ENCODE peak calls at places on chromosomes 13 and 19, in seven cellular contexts. Y is GM12891, W is HL-60, D is GM23338, E is transverse colon, A is HCT116, J is sigmoid colon. B is an unnamed sample.

GRCh38 chr13:42401376-42401775 is 129.4 kb downstream of the AKAP11 start:
- DNase-seq in Y (no peak), W (no peak), D (no peak), E (no peak), A (no peak), J (no peak), B (no peak)

GRCh38 chr19:13154241-13154778 is 4.1 kb downstream of the IER2 start:
- DNase-seq in Y (no peak), W (peak), D (peak), E (peak), A (no peak), J (peak), B (peak)

GRCh38 chr19:35216833-35217707 is 11.5 kb downstream of the FAM187B start:
- DNase-seq in Y (no peak), W (peak), D (peak), E (peak), A (no peak), J (no peak), B (peak)

GRCh38 chr13:112102243-112102642 is 35.3 kb downstream of the SOX1 start:
- DNase-seq in Y (no peak), W (no peak), D (peak), E (no peak), A (peak), J (peak), B (no peak)

GRCh38 chr13:113187263-113187669 is 21.2 kb downstream of the PCID2 start:
- DNase-seq in Y (no peak), W (no peak), D (no peak), E (peak), A (peak), J (peak), B (no peak)

GRCh38 chr19:45154064-45154827 is 6.5 kb downstream of the NKPD1 start:
- DNase-seq in Y (no peak), W (no peak), D (no peak), E (no peak), A (peak), J (no peak), B (no peak)

GRCh38 chr19:3801412-3802096 is 15.4 kb upstream of the MATK start:
- DNase-seq in Y (no peak), W (no peak), D (peak), E (peak), A (no peak), J (no peak), B (peak)

GRCh38 chr13:73433893-73434292 is 375.1 kb downstream of the KLF5 start:
- DNase-seq in Y (no peak), W (no peak), D (no peak), E (no peak), A (no peak), J (no peak), B (no peak)

GRCh38 chr19:46634045-46634655 is 1.9 kb downstream of the GNG8 start:
- DNase-seq in Y (peak), W (peak), D (peak), E (peak), A (peak), J (peak), B (peak)

GRCh38 chr13:106455777-106456176 is 79.7 kb downstream of the EFNB2 start:
- DNase-seq in Y (no peak), W (no peak), D (no peak), E (no peak), A (no peak), J (no peak), B (no peak)

GRCh38 chr19:51138549-51138979 is 3.5 kb upstream of the SIGLEC7 start:
- DNase-seq in Y (no peak), W (peak), D (no peak), E (peak), A (no peak), J (peak), B (no peak)

GRCh38 chr13:76717092-76717491 is 169.1 kb downstream of the KCTD12 start:
- DNase-seq in Y (no peak), W (no peak), D (no peak), E (no peak), A (no peak), J (no peak), B (no peak)

GRCh38 chr13:94454334-94454733 is 25.1 kb downstream of the DCT start:
- DNase-seq in Y (no peak), W (no peak), D (no peak), E (no peak), A (no peak), J (no peak), B (no peak)

GRCh38 chr13:58960909-58961308 is 1202.8 kb downstream of the DIAPH3 start:
- DNase-seq in Y (no peak), W (no peak), D (peak), E (no peak), A (no peak), J (no peak), B (no peak)

GRCh38 chr13:28099396-28100148 is 804 bp downstream of the FLT3 start:
- DNase-seq in Y (no peak), W (no peak), D (peak), E (no peak), A (no peak), J (no peak), B (no peak)

GRCh38 chr13:112587767-112588489 is at the start of gene TUBGCP3:
- DNase-seq in Y (peak), W (peak), D (peak), E (peak), A (peak), J (peak), B (peak)

GRCh38 chr13:24557121-24557520 is 44.5 kb upstream of the PARP4 start:
- DNase-seq in Y (no peak), W (no peak), D (no peak), E (no peak), A (no peak), J (no peak), B (no peak)

DNA sequence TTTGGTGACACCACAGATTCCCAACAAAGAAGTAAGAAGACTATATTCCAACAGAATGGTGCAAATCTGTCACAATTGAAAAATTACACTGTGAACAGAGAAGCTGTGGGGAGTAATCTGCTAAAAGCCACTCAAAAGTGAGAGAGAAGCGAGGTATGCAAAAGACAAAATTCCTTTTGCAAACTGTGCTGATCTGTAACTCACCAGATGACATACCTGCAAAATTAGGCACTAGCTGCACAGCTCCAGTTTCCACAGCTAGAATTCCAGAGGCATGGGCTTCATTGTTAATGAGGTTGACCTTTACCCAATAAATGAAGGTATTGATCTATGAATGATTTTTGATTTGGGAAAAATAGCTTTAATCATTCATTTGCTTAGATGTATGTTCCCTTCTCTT is 85.0 kb downstream of the LACC1 start:
- DNase-seq in Y (no peak), W (no peak), D (no peak), E (no peak), A (no peak), J (no peak), B (no peak)
- TF ChIP-seq POLR2AphosphoS5 in Y (no peak), W (no peak), D (no peak), E (no peak), A (no peak), J (no peak), B (no peak)

GRCh38 chr19:37716140-37716539 is 3.4 kb downstream of the ZNF607 start:
- DNase-seq in Y (no peak), W (no peak), D (no peak), E (no peak), A (no peak), J (no peak), B (no peak)

GRCh38 chr19:37718357-37718756 is 1.2 kb downstream of the ZNF607 start:
- DNase-seq in Y (no peak), W (no peak), D (peak), E (no peak), A (no peak), J (no peak), B (no peak)

GRCh38 chr19:37719927-37720265 is 335 bp upstream of the ZNF607 start:
- DNase-seq in Y (no peak), W (no peak), D (no peak), E (no peak), A (no peak), J (no peak), B (no peak)

GRCh38 chr19:37725181-37725580 is 5.6 kb upstream of the ZNF607 start:
- DNase-seq in Y (no peak), W (no peak), D (no peak), E (no peak), A (no peak), J (no peak), B (no peak)

DNA sequence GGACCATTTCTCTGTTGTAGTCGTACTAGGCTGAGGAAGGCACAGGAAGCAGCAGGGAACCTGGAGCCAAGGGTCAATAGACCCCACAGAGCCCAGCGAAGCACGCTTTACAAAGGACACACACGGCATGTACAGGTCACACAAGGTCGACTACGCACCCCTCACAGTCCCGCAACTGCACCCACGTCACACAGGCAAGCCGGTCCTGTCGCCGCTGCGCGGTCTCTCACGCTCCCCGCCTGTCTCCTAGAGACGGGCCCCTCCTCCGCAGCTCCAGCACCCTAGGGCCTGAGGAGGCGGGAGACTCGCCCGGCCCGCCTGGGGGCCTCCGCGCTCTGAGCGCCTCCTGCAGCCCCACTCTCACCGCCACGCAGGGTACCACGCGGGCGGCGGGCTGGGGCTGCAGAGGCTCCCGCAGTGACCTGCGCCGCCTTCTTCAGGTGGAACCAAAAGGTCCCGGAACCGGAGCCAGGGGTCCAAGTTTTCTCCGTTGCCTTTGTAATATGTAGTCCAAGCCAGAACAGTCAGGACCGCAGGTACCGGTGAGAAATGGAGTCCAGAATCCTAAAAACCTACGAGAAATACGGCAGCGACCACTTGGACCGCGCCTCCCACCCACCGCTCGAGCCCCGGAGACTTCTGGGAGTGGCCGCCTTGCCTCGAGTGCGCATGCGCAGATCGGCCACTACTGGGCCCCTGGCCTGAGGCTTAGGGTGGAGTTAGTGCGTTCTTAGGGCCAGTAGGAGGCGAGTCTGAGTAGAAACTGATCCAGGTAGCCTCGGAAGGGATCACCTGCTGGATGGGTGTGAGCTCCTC is at the start of gene ZNF607:
- DNase-seq in Y (peak), W (peak), D (peak), E (peak), A (peak), J (peak), B (peak)
- TF ChIP-seq POLR2AphosphoS5 in Y (peak), W (peak), D (peak), E (peak), A (peak), J (peak), B (no peak)

DNA sequence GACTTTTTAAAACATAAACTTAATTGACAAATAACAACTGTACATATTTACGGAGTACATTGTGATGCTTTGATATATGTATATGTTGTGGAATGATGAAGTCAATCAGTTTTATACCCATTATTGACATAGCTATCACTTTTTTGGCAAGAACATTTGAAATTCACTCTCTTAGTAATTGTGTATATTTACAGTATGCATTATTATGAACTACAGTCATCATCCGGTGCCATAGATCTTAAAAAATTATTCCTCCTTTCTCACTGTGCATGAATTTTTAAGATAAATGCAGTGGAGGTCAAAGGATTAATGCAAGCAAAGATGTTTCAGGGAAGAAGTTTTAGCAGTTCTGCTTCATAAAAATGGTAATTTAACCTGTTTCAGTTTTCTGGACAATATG is 8.0 kb upstream of the VN1R4 start:
- DNase-seq in Y (no peak), W (no peak), D (no peak), E (no peak), A (no peak), J (no peak), B (no peak)
- TF ChIP-seq POLR2AphosphoS5 in Y (no peak), W (no peak), D (no peak), E (no peak), A (no peak), J (no peak), B (no peak)

GRCh38 chr19:10334340-10335148 is 1.2 kb upstream of the RAVER1 start:
- DNase-seq in Y (no peak), W (peak), D (peak), E (peak), A (peak), J (peak), B (peak)
- TF ChIP-seq POLR2AphosphoS5 in Y (no peak), W (no peak), D (peak), E (peak), A (peak), J (peak), B (peak)

DNA sequence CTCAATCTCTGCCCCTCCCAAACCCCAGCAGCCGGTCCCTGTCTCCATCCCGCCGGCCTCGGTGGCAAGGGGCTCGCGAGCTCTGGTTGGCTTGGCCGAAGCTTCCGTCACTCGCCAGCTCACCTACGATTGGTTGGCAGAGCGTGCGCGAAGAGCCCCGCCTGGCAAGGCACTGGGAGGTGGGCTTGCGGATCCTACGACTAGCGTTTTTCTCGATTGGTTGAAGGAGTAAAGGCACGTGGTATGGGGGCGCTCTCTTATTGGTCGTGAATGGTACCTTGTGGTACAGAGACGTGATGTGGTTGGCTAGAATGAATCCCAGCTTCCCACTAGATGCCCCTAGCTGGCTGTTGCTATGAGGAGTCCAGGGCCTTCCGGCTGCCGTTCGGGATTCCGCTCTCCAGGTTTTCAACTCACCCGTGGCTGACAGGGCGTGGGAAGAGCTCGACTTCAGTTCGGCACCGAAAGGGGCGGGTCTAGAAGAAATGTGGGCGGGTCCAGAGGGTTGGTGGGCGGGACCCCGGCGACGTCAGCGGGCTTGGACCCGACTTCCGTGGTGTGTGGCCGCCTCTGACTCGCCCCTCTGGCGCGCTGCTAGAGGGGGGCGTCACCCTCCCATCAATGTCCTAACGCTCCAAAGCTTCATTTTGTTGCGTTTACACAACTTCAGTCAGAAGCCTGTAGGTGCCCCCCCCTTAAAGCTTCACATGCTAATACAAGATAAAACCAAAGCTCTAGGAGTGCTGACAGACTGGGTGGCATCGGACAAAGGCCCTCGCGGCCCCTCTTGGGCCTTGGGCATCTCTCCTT is 847 bp upstream of the RAP2A start:
- DNase-seq in Y (peak), W (peak), D (peak), E (peak), A (peak), J (peak), B (peak)
- TF ChIP-seq POLR2AphosphoS5 in Y (peak), W (peak), D (peak), E (peak), A (peak), J (peak), B (peak)

DNA sequence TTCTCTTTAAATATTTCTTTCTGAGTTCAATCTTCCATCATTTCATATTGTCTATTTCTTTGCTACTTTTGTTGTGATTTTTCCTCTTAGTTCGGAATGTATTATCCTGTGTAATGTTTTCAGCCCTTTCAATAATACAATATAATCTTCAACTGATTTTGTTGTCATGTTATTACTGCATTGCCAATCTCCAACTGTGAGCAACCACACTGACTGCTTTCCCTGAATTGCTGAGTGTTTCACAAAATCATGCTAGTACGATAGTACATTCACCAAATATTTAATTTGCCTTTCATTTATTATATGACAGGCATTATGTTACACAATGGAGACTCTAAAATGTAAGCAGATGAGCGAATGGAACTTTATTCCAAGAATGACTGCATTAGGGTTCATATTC is 744.3 kb upstream of the ATXN8OS start:
- DNase-seq in Y (no peak), W (no peak), D (no peak), E (no peak), A (no peak), J (no peak), B (no peak)
- TF ChIP-seq POLR2AphosphoS5 in Y (no peak), W (no peak), D (no peak), E (no peak), A (no peak), J (no peak), B (no peak)

B was measured in upper lobe of left lung.